ENCODE peak calls at places on chromosomes 13 and 19, in nine cellular contexts. One of them, this sample, is unnamed.

GRCh38 chr19:1373534-1374249 is 10.0 kb upstream of the NDUFS7 start:
- DNase-seq in occipital lobe: no peak
- DNase-seq in tibial nerve: no peak
- DNase-seq in sigmoid colon: no peak
- DNase-seq in epithelial cell of esophagus: no peak
- DNase-seq in neural progenitor cell: no peak
- DNase-seq in stimulated activated CD4-positive, alpha-beta T cell treated with anti-CD3 and anti-CD28 coated beads, Interleukin-2, amount 100 ng/mL, for 48 hours: no peak
- DNase-seq in cortex of kidney: no peak
- DNase-seq in left colon: no peak
- DNase-seq in this sample: peak; percentile 88

GRCh38 chr13:20769091-20769490 is 4.7 kb downstream of the EEF1AKMT1 start:
- DNase-seq in occipital lobe: no peak
- DNase-seq in tibial nerve: no peak
- DNase-seq in sigmoid colon: no peak
- DNase-seq in epithelial cell of esophagus: no peak
- DNase-seq in neural progenitor cell: no peak
- DNase-seq in stimulated activated CD4-positive, alpha-beta T cell treated with anti-CD3 and anti-CD28 coated beads, Interleukin-2, amount 100 ng/mL, for 48 hours: no peak
- DNase-seq in cortex of kidney: no peak
- DNase-seq in left colon: no peak
- DNase-seq in this sample: no peak

GRCh38 chr19:17090501-17091074 is 15.0 kb downstream of the MYO9B start:
- DNase-seq in occipital lobe: no peak
- DNase-seq in tibial nerve: no peak
- DNase-seq in sigmoid colon: no peak
- DNase-seq in epithelial cell of esophagus: peak; percentile 77
- DNase-seq in neural progenitor cell: no peak
- DNase-seq in stimulated activated CD4-positive, alpha-beta T cell treated with anti-CD3 and anti-CD28 coated beads, Interleukin-2, amount 100 ng/mL, for 48 hours: peak; percentile 34
- DNase-seq in cortex of kidney: no peak
- DNase-seq in left colon: no peak
- DNase-seq in this sample: no peak

GRCh38 chr19:52665529-52665928 is 27.4 kb upstream of the ZNF83 start:
- DNase-seq in occipital lobe: no peak
- DNase-seq in tibial nerve: no peak
- DNase-seq in sigmoid colon: no peak
- DNase-seq in epithelial cell of esophagus: peak; percentile 91
- DNase-seq in neural progenitor cell: no peak
- DNase-seq in stimulated activated CD4-positive, alpha-beta T cell treated with anti-CD3 and anti-CD28 coated beads, Interleukin-2, amount 100 ng/mL, for 48 hours: no peak
- DNase-seq in cortex of kidney: no peak
- DNase-seq in left colon: no peak
- DNase-seq in this sample: no peak

GRCh38 chr19:15374796-15375440 is 4.7 kb downstream of the AKAP8 start:
- DNase-seq in occipital lobe: no peak
- DNase-seq in tibial nerve: no peak
- DNase-seq in sigmoid colon: no peak
- DNase-seq in epithelial cell of esophagus: no peak
- DNase-seq in neural progenitor cell: no peak
- DNase-seq in stimulated activated CD4-positive, alpha-beta T cell treated with anti-CD3 and anti-CD28 coated beads, Interleukin-2, amount 100 ng/mL, for 48 hours: no peak
- DNase-seq in cortex of kidney: no peak
- DNase-seq in left colon: no peak
- DNase-seq in this sample: peak; percentile 93

GRCh38 chr19:5141278-5141925 is 172.5 kb downstream of the KDM4B start:
- DNase-seq in occipital lobe: no peak
- DNase-seq in tibial nerve: no peak
- DNase-seq in sigmoid colon: no peak
- DNase-seq in epithelial cell of esophagus: peak; percentile 70
- DNase-seq in neural progenitor cell: no peak
- DNase-seq in stimulated activated CD4-positive, alpha-beta T cell treated with anti-CD3 and anti-CD28 coated beads, Interleukin-2, amount 100 ng/mL, for 48 hours: no peak
- DNase-seq in cortex of kidney: no peak
- DNase-seq in left colon: no peak
- DNase-seq in this sample: no peak

GRCh38 chr13:25473864-25474263 is 102.1 kb downstream of the ATP8A2 start:
- DNase-seq in occipital lobe: no peak
- DNase-seq in tibial nerve: no peak
- DNase-seq in sigmoid colon: no peak
- DNase-seq in epithelial cell of esophagus: peak; percentile 23
- DNase-seq in neural progenitor cell: no peak
- DNase-seq in stimulated activated CD4-positive, alpha-beta T cell treated with anti-CD3 and anti-CD28 coated beads, Interleukin-2, amount 100 ng/mL, for 48 hours: no peak
- DNase-seq in cortex of kidney: no peak
- DNase-seq in left colon: no peak
- DNase-seq in this sample: no peak

GRCh38 chr13:49840266-49840665 is 47.8 kb upstream of the KPNA3 start:
- DNase-seq in occipital lobe: no peak
- DNase-seq in tibial nerve: no peak
- DNase-seq in sigmoid colon: no peak
- DNase-seq in epithelial cell of esophagus: no peak
- DNase-seq in neural progenitor cell: no peak
- DNase-seq in stimulated activated CD4-positive, alpha-beta T cell treated with anti-CD3 and anti-CD28 coated beads, Interleukin-2, amount 100 ng/mL, for 48 hours: no peak
- DNase-seq in cortex of kidney: no peak
- DNase-seq in left colon: no peak
- DNase-seq in this sample: no peak

GRCh38 chr19:17757125-17757524 is 5.8 kb downstream of the FCHO1 start:
- DNase-seq in occipital lobe: peak; percentile 82
- DNase-seq in tibial nerve: no peak
- DNase-seq in sigmoid colon: peak; percentile 87
- DNase-seq in epithelial cell of esophagus: peak; percentile 70
- DNase-seq in neural progenitor cell: no peak
- DNase-seq in stimulated activated CD4-positive, alpha-beta T cell treated with anti-CD3 and anti-CD28 coated beads, Interleukin-2, amount 100 ng/mL, for 48 hours: no peak
- DNase-seq in cortex of kidney: no peak
- DNase-seq in left colon: peak; percentile 54
- DNase-seq in this sample: peak; percentile 73

GRCh38 chr19:27772059-27772458 is 1440.9 kb downstream of the UQCRFS1 start:
- DNase-seq in occipital lobe: no peak
- DNase-seq in tibial nerve: no peak
- DNase-seq in sigmoid colon: no peak
- DNase-seq in epithelial cell of esophagus: no peak
- DNase-seq in neural progenitor cell: no peak
- DNase-seq in stimulated activated CD4-positive, alpha-beta T cell treated with anti-CD3 and anti-CD28 coated beads, Interleukin-2, amount 100 ng/mL, for 48 hours: no peak
- DNase-seq in cortex of kidney: no peak
- DNase-seq in left colon: no peak
- DNase-seq in this sample: no peak

GRCh38 chr13:104984296-104984818 is 1551.1 kb downstream of the EFNB2 start:
- DNase-seq in occipital lobe: no peak
- DNase-seq in tibial nerve: peak; percentile 21
- DNase-seq in sigmoid colon: peak; percentile 64
- DNase-seq in epithelial cell of esophagus: peak; percentile 7
- DNase-seq in neural progenitor cell: no peak
- DNase-seq in stimulated activated CD4-positive, alpha-beta T cell treated with anti-CD3 and anti-CD28 coated beads, Interleukin-2, amount 100 ng/mL, for 48 hours: peak; percentile 13
- DNase-seq in cortex of kidney: no peak
- DNase-seq in left colon: no peak
- DNase-seq in this sample: no peak

GRCh38 chr13:114325729-114326128 is 11.4 kb downstream of the CHAMP1 start:
- DNase-seq in occipital lobe: no peak
- DNase-seq in tibial nerve: no peak
- DNase-seq in sigmoid colon: no peak
- DNase-seq in epithelial cell of esophagus: no peak
- DNase-seq in neural progenitor cell: no peak
- DNase-seq in stimulated activated CD4-positive, alpha-beta T cell treated with anti-CD3 and anti-CD28 coated beads, Interleukin-2, amount 100 ng/mL, for 48 hours: no peak
- DNase-seq in cortex of kidney: no peak
- DNase-seq in left colon: no peak
- DNase-seq in this sample: no peak

GRCh38 chr19:7763696-7764095 is 653 bp downstream of the CLEC4M start:
- DNase-seq in occipital lobe: no peak
- DNase-seq in tibial nerve: no peak
- DNase-seq in sigmoid colon: no peak
- DNase-seq in epithelial cell of esophagus: no peak
- DNase-seq in neural progenitor cell: no peak
- DNase-seq in stimulated activated CD4-positive, alpha-beta T cell treated with anti-CD3 and anti-CD28 coated beads, Interleukin-2, amount 100 ng/mL, for 48 hours: no peak
- DNase-seq in cortex of kidney: no peak
- DNase-seq in left colon: no peak
- DNase-seq in this sample: no peak

GRCh38 chr19:56217039-56217949 is 15.2 kb downstream of the ZSCAN5C start:
- DNase-seq in occipital lobe: no peak
- DNase-seq in tibial nerve: no peak
- DNase-seq in sigmoid colon: no peak
- DNase-seq in epithelial cell of esophagus: peak; percentile 93
- DNase-seq in neural progenitor cell: peak; percentile 38
- DNase-seq in stimulated activated CD4-positive, alpha-beta T cell treated with anti-CD3 and anti-CD28 coated beads, Interleukin-2, amount 100 ng/mL, for 48 hours: no peak
- DNase-seq in cortex of kidney: no peak
- DNase-seq in left colon: no peak
- DNase-seq in this sample: no peak

GRCh38 chr13:55653497-55653896 is 1487.2 kb upstream of the PRR20A start:
- DNase-seq in occipital lobe: no peak
- DNase-seq in tibial nerve: no peak
- DNase-seq in sigmoid colon: no peak
- DNase-seq in epithelial cell of esophagus: no peak
- DNase-seq in neural progenitor cell: no peak
- DNase-seq in stimulated activated CD4-positive, alpha-beta T cell treated with anti-CD3 and anti-CD28 coated beads, Interleukin-2, amount 100 ng/mL, for 48 hours: no peak
- DNase-seq in cortex of kidney: no peak
- DNase-seq in left colon: no peak
- DNase-seq in this sample: no peak

GRCh38 chr13:92187378-92187989 is 789.1 kb downstream of the GPC5 start:
- DNase-seq in occipital lobe: peak; percentile 0
- DNase-seq in tibial nerve: no peak
- DNase-seq in sigmoid colon: no peak
- DNase-seq in epithelial cell of esophagus: peak; percentile 45
- DNase-seq in neural progenitor cell: peak; percentile 52
- DNase-seq in stimulated activated CD4-positive, alpha-beta T cell treated with anti-CD3 and anti-CD28 coated beads, Interleukin-2, amount 100 ng/mL, for 48 hours: peak; percentile 7
- DNase-seq in cortex of kidney: no peak
- DNase-seq in left colon: no peak
- DNase-seq in this sample: no peak

GRCh38 chr13:112956516-112957294 is 12.3 kb upstream of the MCF2L start:
- DNase-seq in occipital lobe: no peak
- DNase-seq in tibial nerve: no peak
- DNase-seq in sigmoid colon: no peak
- DNase-seq in epithelial cell of esophagus: no peak
- DNase-seq in neural progenitor cell: peak; percentile 81
- DNase-seq in stimulated activated CD4-positive, alpha-beta T cell treated with anti-CD3 and anti-CD28 coated beads, Interleukin-2, amount 100 ng/mL, for 48 hours: no peak
- DNase-seq in cortex of kidney: no peak
- DNase-seq in left colon: peak; percentile 15
- DNase-seq in this sample: no peak

GRCh38 chr19:38266981-38267597 is 2.7 kb downstream of the SPINT2 start:
- DNase-seq in occipital lobe: no peak
- DNase-seq in tibial nerve: no peak
- DNase-seq in sigmoid colon: no peak
- DNase-seq in epithelial cell of esophagus: peak; percentile 81
- DNase-seq in neural progenitor cell: no peak
- DNase-seq in stimulated activated CD4-positive, alpha-beta T cell treated with anti-CD3 and anti-CD28 coated beads, Interleukin-2, amount 100 ng/mL, for 48 hours: no peak
- DNase-seq in cortex of kidney: no peak
- DNase-seq in left colon: peak; percentile 60
- DNase-seq in this sample: no peak

GRCh38 chr19:16441661-16442071 is 30.1 kb downstream of the EPS15L1 start:
- DNase-seq in occipital lobe: no peak
- DNase-seq in tibial nerve: no peak
- DNase-seq in sigmoid colon: no peak
- DNase-seq in epithelial cell of esophagus: peak; percentile 26
- DNase-seq in neural progenitor cell: peak; percentile 77
- DNase-seq in stimulated activated CD4-positive, alpha-beta T cell treated with anti-CD3 and anti-CD28 coated beads, Interleukin-2, amount 100 ng/mL, for 48 hours: peak; percentile 26
- DNase-seq in cortex of kidney: no peak
- DNase-seq in left colon: no peak
- DNase-seq in this sample: no peak

GRCh38 chr19:56764296-56764695 is 76.2 kb downstream of the PEG3 start:
- DNase-seq in occipital lobe: no peak
- DNase-seq in tibial nerve: no peak
- DNase-seq in sigmoid colon: no peak
- DNase-seq in epithelial cell of esophagus: no peak
- DNase-seq in neural progenitor cell: no peak
- DNase-seq in stimulated activated CD4-positive, alpha-beta T cell treated with anti-CD3 and anti-CD28 coated beads, Interleukin-2, amount 100 ng/mL, for 48 hours: no peak
- DNase-seq in cortex of kidney: no peak
- DNase-seq in left colon: no peak
- DNase-seq in this sample: no peak

GRCh38 chr19:17831419-17831888 is 10.1 kb upstream of the INSL3 start:
- DNase-seq in occipital lobe: no peak
- DNase-seq in tibial nerve: no peak
- DNase-seq in sigmoid colon: no peak
- DNase-seq in epithelial cell of esophagus: no peak
- DNase-seq in neural progenitor cell: peak; percentile 49
- DNase-seq in stimulated activated CD4-positive, alpha-beta T cell treated with anti-CD3 and anti-CD28 coated beads, Interleukin-2, amount 100 ng/mL, for 48 hours: no peak
- DNase-seq in cortex of kidney: no peak
- DNase-seq in left colon: no peak
- DNase-seq in this sample: no peak

GRCh38 chr13:99153219-99153618 is 47.4 kb upstream of the UBAC2 start:
- DNase-seq in occipital lobe: no peak
- DNase-seq in tibial nerve: no peak
- DNase-seq in sigmoid colon: no peak
- DNase-seq in epithelial cell of esophagus: peak; percentile 10
- DNase-seq in neural progenitor cell: no peak
- DNase-seq in stimulated activated CD4-positive, alpha-beta T cell treated with anti-CD3 and anti-CD28 coated beads, Interleukin-2, amount 100 ng/mL, for 48 hours: no peak
- DNase-seq in cortex of kidney: no peak
- DNase-seq in left colon: no peak
- DNase-seq in this sample: no peak

GRCh38 chr13:89977203-89977602 is 1370.3 kb upstream of the MIR17HG start:
- DNase-seq in occipital lobe: no peak
- DNase-seq in tibial nerve: no peak
- DNase-seq in sigmoid colon: no peak
- DNase-seq in epithelial cell of esophagus: no peak
- DNase-seq in neural progenitor cell: no peak
- DNase-seq in stimulated activated CD4-positive, alpha-beta T cell treated with anti-CD3 and anti-CD28 coated beads, Interleukin-2, amount 100 ng/mL, for 48 hours: no peak
- DNase-seq in cortex of kidney: no peak
- DNase-seq in left colon: no peak
- DNase-seq in this sample: no peak

GRCh38 chr13:30792257-30793000 is 57.1 kb downstream of the ALOX5AP start:
- DNase-seq in occipital lobe: peak; percentile 53
- DNase-seq in tibial nerve: peak; percentile 55
- DNase-seq in sigmoid colon: peak; percentile 89
- DNase-seq in epithelial cell of esophagus: peak; percentile 95
- DNase-seq in neural progenitor cell: peak; percentile 64
- DNase-seq in stimulated activated CD4-positive, alpha-beta T cell treated with anti-CD3 and anti-CD28 coated beads, Interleukin-2, amount 100 ng/mL, for 48 hours: no peak
- DNase-seq in cortex of kidney: no peak
- DNase-seq in left colon: peak; percentile 57
- DNase-seq in this sample: peak; percentile 74

GRCh38 chr13:94198666-94199065 is 280.8 kb downstream of the DCT start:
- DNase-seq in occipital lobe: no peak
- DNase-seq in tibial nerve: no peak
- DNase-seq in sigmoid colon: no peak
- DNase-seq in epithelial cell of esophagus: no peak
- DNase-seq in neural progenitor cell: no peak
- DNase-seq in stimulated activated CD4-positive, alpha-beta T cell treated with anti-CD3 and anti-CD28 coated beads, Interleukin-2, amount 100 ng/mL, for 48 hours: no peak
- DNase-seq in cortex of kidney: no peak
- DNase-seq in left colon: no peak
- DNase-seq in this sample: no peak

GRCh38 chr13:91245283-91245682 is 102.2 kb upstream of the MIR17HG start:
- DNase-seq in occipital lobe: no peak
- DNase-seq in tibial nerve: no peak
- DNase-seq in sigmoid colon: no peak
- DNase-seq in epithelial cell of esophagus: no peak
- DNase-seq in neural progenitor cell: no peak
- DNase-seq in stimulated activated CD4-positive, alpha-beta T cell treated with anti-CD3 and anti-CD28 coated beads, Interleukin-2, amount 100 ng/mL, for 48 hours: no peak
- DNase-seq in cortex of kidney: no peak
- DNase-seq in left colon: no peak
- DNase-seq in this sample: no peak

GRCh38 chr19:17163652-17164051 is 51.5 kb upstream of the USE1 start:
- DNase-seq in occipital lobe: no peak
- DNase-seq in tibial nerve: no peak
- DNase-seq in sigmoid colon: no peak
- DNase-seq in epithelial cell of esophagus: no peak
- DNase-seq in neural progenitor cell: no peak
- DNase-seq in stimulated activated CD4-positive, alpha-beta T cell treated with anti-CD3 and anti-CD28 coated beads, Interleukin-2, amount 100 ng/mL, for 48 hours: no peak
- DNase-seq in cortex of kidney: no peak
- DNase-seq in left colon: no peak
- DNase-seq in this sample: no peak